ENCODE peak calls at places on chromosomes 1 and 21, in four cellular contexts. U is posterior vena cava; O is NCI-H1092 treated with DMSO at 0.1 percent for 48 hours; I is CD8-positive, alpha-beta memory T cell. B is an unnamed sample.

GRCh38 chr1:29732438-29732837 is 496.1 kb downstream of the PTPRU start:
- DNase-seq in U (no peak), O (no peak), I (no peak), B (no peak)

GRCh38 chr1:223246468-223246867 is 103.4 kb upstream of the TLR5 start:
- DNase-seq in U (no peak), O (no peak), I (no peak), B (no peak)

GRCh38 chr1:234851450-234852438 is 241.8 kb upstream of the IRF2BP2 start:
- DNase-seq in U (no peak), O (no peak), I (no peak), B (no peak)

GRCh38 chr1:54882483-54882882 is 4.5 kb downstream of the DHCR24 start:
- DNase-seq in U (no peak), O (peak), I (no peak), B (no peak)

GRCh38 chr1:64209221-64209620 is 5.8 kb downstream of the UBE2U start:
- DNase-seq in U (no peak), O (no peak), I (no peak), B (no peak)

GRCh38 chr1:1144843-1145546 is 28.7 kb upstream of the TTLL10 start:
- DNase-seq in U (no peak), O (no peak), I (no peak), B (no peak)

GRCh38 chr1:87197156-87197555 is 131.5 kb upstream of the LMO4 start:
- DNase-seq in U (no peak), O (no peak), I (no peak), B (no peak)

GRCh38 chr1:218281285-218281684 is 3.8 kb upstream of the RRP15 start:
- DNase-seq in U (no peak), O (no peak), I (no peak), B (no peak)

GRCh38 chr1:1985375-1986050 is 18.1 kb downstream of the CFAP74 start:
- DNase-seq in U (no peak), O (no peak), I (no peak), B (no peak)

GRCh38 chr1:91653183-91653582 is 152.5 kb downstream of the CDC7 start:
- DNase-seq in U (no peak), O (no peak), I (no peak), B (no peak)

GRCh38 chr21:45875416-45875760 is 106.2 kb upstream of the COL6A1 start:
- DNase-seq in U (peak), O (no peak), I (no peak), B (no peak)

GRCh38 chr1:165143437-165144065 is 213.0 kb downstream of the LMX1A start:
- DNase-seq in U (no peak), O (no peak), I (no peak), B (no peak)

GRCh38 chr1:153598309-153599172 is 14.4 kb downstream of the S100A16 start:
- DNase-seq in U (peak), O (peak), I (no peak), B (peak)

GRCh38 chr1:101463195-101463594 is 226.4 kb downstream of the S1PR1 start:
- DNase-seq in U (no peak), O (no peak), I (no peak), B (no peak)

GRCh38 chr21:26120833-26121232 is 49.7 kb downstream of the APP start:
- DNase-seq in U (no peak), O (no peak), I (no peak), B (no peak)

GRCh38 chr1:71170925-71171324 is 90.1 kb upstream of the ZRANB2 start:
- DNase-seq in U (no peak), O (no peak), I (no peak), B (no peak)

GRCh38 chr1:16625497-16626408 is 12.4 kb upstream of the NBPF1 start:
- DNase-seq in U (peak), O (no peak), I (peak), B (peak)

GRCh38 chr1:223707270-223708000 is 4.9 kb upstream of the CAPN2 start:
- DNase-seq in U (peak), O (peak), I (no peak), B (peak)

GRCh38 chr1:156056326-156056849 is 1.8 kb downstream of the LAMTOR2 start:
- DNase-seq in U (no peak), O (no peak), I (peak), B (no peak)

GRCh38 chr1:199041173-199041914 is 402.5 kb downstream of the PTPRC start:
- DNase-seq in U (no peak), O (no peak), I (no peak), B (no peak)

GRCh38 chr1:179591592-179592580 is at the start of gene TDRD5:
- DNase-seq in U (peak), O (no peak), I (no peak), B (no peak)

GRCh38 chr1:65141394-65141793 is 6.6 kb upstream of the AK4 start:
- DNase-seq in U (no peak), O (no peak), I (no peak), B (no peak)

GRCh38 chr1:68202239-68202832 is 30.0 kb downstream of the WLS start:
- DNase-seq in U (no peak), O (peak), I (no peak), B (no peak)

GRCh38 chr1:229041946-229042345 is 229.0 kb upstream of the RAB4A start:
- DNase-seq in U (no peak), O (no peak), I (no peak), B (no peak)

GRCh38 chr1:239361403-239361802 is 25.0 kb upstream of the CHRM3 start:
- DNase-seq in U (no peak), O (no peak), I (no peak), B (no peak)

GRCh38 chr1:52925571-52926005 is 1.5 kb upstream of the SCP2 start:
- DNase-seq in U (no peak), O (peak), I (no peak), B (no peak)

GRCh38 chr1:195030793-195031192 is 1577.4 kb downstream of the KCNT2 start:
- DNase-seq in U (no peak), O (no peak), I (no peak), B (no peak)

GRCh38 chr1:75100481-75101092 is 33.6 kb upstream of the LHX8 start:
- DNase-seq in U (no peak), O (no peak), I (no peak), B (no peak)

GRCh38 chr1:90821152-90821792 is 104.2 kb upstream of the BARHL2 start:
- DNase-seq in U (no peak), O (no peak), I (no peak), B (no peak)

GRCh38 chr1:110187139-110187890 is 22.8 kb upstream of the KCNC4 start:
- DNase-seq in U (peak), O (no peak), I (no peak), B (no peak)

GRCh38 chr1:206498685-206499084 is 8.6 kb upstream of the RASSF5 start:
- DNase-seq in U (peak), O (no peak), I (no peak), B (no peak)

GRCh38 chr1:231194476-231194842 is 32.6 kb downstream of the TRIM67 start:
- DNase-seq in U (no peak), O (no peak), I (no peak), B (no peak)

GRCh38 chr1:83773059-83773458 is 225.9 kb downstream of the TTLL7 start:
- DNase-seq in U (no peak), O (no peak), I (no peak), B (no peak)

GRCh38 chr1:155984341-155984740 is 6.0 kb upstream of the ARHGEF2 start:
- DNase-seq in U (no peak), O (peak), I (no peak), B (no peak)

B was measured in sigmoid colon.